ENCODE peak calls at places on chromosome 17, in four cellular contexts. One of them, this sample, is unnamed.

GRCh38 chr17:58377005-58377660 is 25.1 kb upstream of the SUPT4H1 start:
- DNase-seq in GM12878: no peak
- DNase-seq in NT2/D1: no peak
- DNase-seq in H1: no peak
- DNase-seq in this sample: no peak

GRCh38 chr17:8137645-8138342 is 13.9 kb upstream of the HES7 start:
- DNase-seq in H1: no peak
- DNase-seq in NT2/D1: no peak
- DNase-seq in GM12878: no peak
- DNase-seq in this sample: no peak

GRCh38 chr17:34584805-34585416 is 5.5 kb downstream of the TMEM132E start:
- DNase-seq in H1: no peak
- DNase-seq in NT2/D1: no peak
- DNase-seq in GM12878: no peak
- DNase-seq in this sample: no peak

GRCh38 chr17:14332331-14332730 is 31.4 kb downstream of the HS3ST3B1 start:
- DNase-seq in H1: no peak
- DNase-seq in NT2/D1: no peak
- DNase-seq in GM12878: no peak
- DNase-seq in this sample: no peak

GRCh38 chr17:39944393-39944711 is 16.8 kb downstream of the LRRC3C start:
- DNase-seq in NT2/D1: no peak
- DNase-seq in H1: no peak
- DNase-seq in GM12878: no peak
- DNase-seq in this sample: no peak

GRCh38 chr17:61152898-61153297 is 246.7 kb upstream of the TBX2 start:
- DNase-seq in GM12878: no peak
- DNase-seq in NT2/D1: no peak
- DNase-seq in H1: no peak
- DNase-seq in this sample: no peak

GRCh38 chr17:63697341-63698286 is 2.3 kb downstream of the LIMD2 start:
- DNase-seq in NT2/D1: no peak
- DNase-seq in GM12878: peak
- DNase-seq in H1: no peak
- DNase-seq in this sample: peak

GRCh38 chr17:78132086-78132676 is 1.6 kb downstream of the TMC8 start:
- DNase-seq in NT2/D1: no peak
- DNase-seq in H1: no peak
- DNase-seq in GM12878: no peak
- DNase-seq in this sample: no peak

GRCh38 chr17:47804461-47804860 is 17.1 kb downstream of the OSBPL7 start:
- DNase-seq in H1: no peak
- DNase-seq in GM12878: no peak
- DNase-seq in NT2/D1: no peak
- DNase-seq in this sample: no peak

GRCh38 chr17:77740481-77740880 is 218.0 kb upstream of the TNRC6C start:
- DNase-seq in H1: no peak
- DNase-seq in GM12878: no peak
- DNase-seq in NT2/D1: no peak
- DNase-seq in this sample: no peak

GRCh38 chr17:48283907-48284306 is 146.1 kb downstream of the SKAP1 start:
- DNase-seq in H1: no peak
- DNase-seq in GM12878: no peak
- DNase-seq in NT2/D1: no peak
- DNase-seq in this sample: no peak

GRCh38 chr17:38333635-38334295 is 10.0 kb downstream of the GPR179 start:
- DNase-seq in NT2/D1: no peak
- DNase-seq in H1: peak
- DNase-seq in GM12878: no peak
- DNase-seq in this sample: peak

GRCh38 chr17:44115585-44116415 is 7.6 kb downstream of the HDAC5 start:
- DNase-seq in NT2/D1: no peak
- DNase-seq in H1: no peak
- DNase-seq in GM12878: no peak
- DNase-seq in this sample: peak

GRCh38 chr17:5299383-5299782 is 17.3 kb downstream of the RABEP1 start:
- DNase-seq in NT2/D1: no peak
- DNase-seq in GM12878: no peak
- DNase-seq in H1: no peak
- DNase-seq in this sample: no peak

GRCh38 chr17:41689497-41690299 is 1.0 kb downstream of the EIF1 start:
- DNase-seq in H1: no peak
- DNase-seq in NT2/D1: no peak
- DNase-seq in GM12878: no peak
- DNase-seq in this sample: no peak

GRCh38 chr17:70976447-70976846 is 807.1 kb downstream of the KCNJ2 start:
- DNase-seq in H1: no peak
- DNase-seq in GM12878: no peak
- DNase-seq in NT2/D1: no peak
- DNase-seq in this sample: no peak

GRCh38 chr17:81097943-81098308 is 63.0 kb downstream of the BAIAP2 start:
- DNase-seq in NT2/D1: no peak
- DNase-seq in GM12878: no peak
- DNase-seq in H1: no peak
- DNase-seq in this sample: no peak

GRCh38 chr17:79923974-79924638 is 84.9 kb upstream of the CBX4 start:
- DNase-seq in GM12878: no peak
- DNase-seq in H1: peak
- DNase-seq in NT2/D1: peak
- DNase-seq in this sample: peak

GRCh38 chr17:41065829-41066624 is at the start of gene KRTAP2-4:
- DNase-seq in H1: no peak
- DNase-seq in NT2/D1: no peak
- DNase-seq in GM12878: no peak
- DNase-seq in this sample: no peak

GRCh38 chr17:3929181-3929580 is 12.9 kb upstream of the P2RX1 start:
- DNase-seq in H1: no peak
- DNase-seq in NT2/D1: no peak
- DNase-seq in GM12878: no peak
- DNase-seq in this sample: no peak

GRCh38 chr17:17575360-17576251 is 15.9 kb downstream of the PEMT start:
- DNase-seq in GM12878: no peak
- DNase-seq in H1: no peak
- DNase-seq in NT2/D1: no peak
- DNase-seq in this sample: no peak

GRCh38 chr17:38568845-38569510 is 36.8 kb downstream of the SRCIN1 start:
- DNase-seq in NT2/D1: no peak
- DNase-seq in GM12878: no peak
- DNase-seq in H1: no peak
- DNase-seq in this sample: no peak

GRCh38 chr17:15197229-15197628 is 67.9 kb downstream of the PMP22 start:
- DNase-seq in NT2/D1: no peak
- DNase-seq in GM12878: no peak
- DNase-seq in H1: no peak
- DNase-seq in this sample: no peak

GRCh38 chr17:56699186-56699895 is 105.8 kb downstream of the NOG start:
- DNase-seq in GM12878: no peak
- DNase-seq in H1: peak
- DNase-seq in NT2/D1: peak
- DNase-seq in this sample: peak

GRCh38 chr17:2405247-2405926 is 4.5 kb upstream of the MNT start:
- DNase-seq in NT2/D1: no peak
- DNase-seq in GM12878: no peak
- DNase-seq in H1: no peak
- DNase-seq in this sample: no peak

GRCh38 chr17:42760652-42761581 is at the start of gene RAMP2:
- DNase-seq in H1: no peak
- DNase-seq in NT2/D1: no peak
- DNase-seq in GM12878: no peak
- DNase-seq in this sample: no peak

GRCh38 chr17:79808763-79809529 is 12.1 kb upstream of the CBX8 start:
- DNase-seq in NT2/D1: no peak
- DNase-seq in H1: no peak
- DNase-seq in GM12878: no peak
- DNase-seq in this sample: no peak

GRCh38 chr17:3316836-3317235 is 18.7 kb upstream of the OR3A1 start:
- DNase-seq in NT2/D1: no peak
- DNase-seq in GM12878: no peak
- DNase-seq in H1: no peak
- DNase-seq in this sample: no peak

GRCh38 chr17:18301081-18301480 is 13.7 kb downstream of the TOP3A start:
- DNase-seq in GM12878: no peak
- DNase-seq in H1: no peak
- DNase-seq in NT2/D1: no peak
- DNase-seq in this sample: no peak

GRCh38 chr17:82257473-82257872 is 16.0 kb downstream of the CSNK1D start:
- DNase-seq in GM12878: no peak
- DNase-seq in NT2/D1: no peak
- DNase-seq in H1: no peak
- DNase-seq in this sample: peak
- TF ChIP-seq SUZ12 in GM12878: no peak
- TF ChIP-seq SUZ12 in NT2/D1: no peak
- TF ChIP-seq SUZ12 in H1: no peak
- TF ChIP-seq SUZ12 in this sample: no peak

GRCh38 chr17:927611-928461 is 51.7 kb downstream of the NXN start:
- DNase-seq in GM12878: no peak
- DNase-seq in H1: no peak
- DNase-seq in NT2/D1: no peak
- DNase-seq in this sample: no peak
- TF ChIP-seq SUZ12 in GM12878: no peak
- TF ChIP-seq SUZ12 in H1: no peak
- TF ChIP-seq SUZ12 in NT2/D1: no peak
- TF ChIP-seq SUZ12 in this sample: no peak

GRCh38 chr17:20009302-20010098 is at the start of gene SPECC1:
- DNase-seq in NT2/D1: no peak
- DNase-seq in H1: peak
- DNase-seq in GM12878: no peak
- DNase-seq in this sample: peak

GRCh38 chr17:20009052-20009301 is 182 bp upstream of the SPECC1 start:
- DNase-seq in GM12878: no peak
- DNase-seq in H1: no peak
- DNase-seq in NT2/D1: no peak
- DNase-seq in this sample: no peak

GRCh38 chr17:20010099-20010863 is 1.1 kb downstream of the SPECC1 start:
- DNase-seq in NT2/D1: no peak
- DNase-seq in H1: no peak
- DNase-seq in GM12878: no peak
- DNase-seq in this sample: peak

GRCh38 chr17:20012137-20012536 is 3.0 kb downstream of the SPECC1 start:
- DNase-seq in GM12878: no peak
- DNase-seq in NT2/D1: no peak
- DNase-seq in H1: no peak
- DNase-seq in this sample: no peak

GRCh38 chr17:20010886-20011402 is 1.8 kb downstream of the SPECC1 start:
- DNase-seq in NT2/D1: no peak
- DNase-seq in H1: no peak
- DNase-seq in GM12878: no peak
- DNase-seq in this sample: no peak
- TF ChIP-seq SUZ12 in NT2/D1: no peak
- TF ChIP-seq SUZ12 in H1: no peak
- TF ChIP-seq SUZ12 in GM12878: no peak
- TF ChIP-seq SUZ12 in this sample: no peak

DNA sequence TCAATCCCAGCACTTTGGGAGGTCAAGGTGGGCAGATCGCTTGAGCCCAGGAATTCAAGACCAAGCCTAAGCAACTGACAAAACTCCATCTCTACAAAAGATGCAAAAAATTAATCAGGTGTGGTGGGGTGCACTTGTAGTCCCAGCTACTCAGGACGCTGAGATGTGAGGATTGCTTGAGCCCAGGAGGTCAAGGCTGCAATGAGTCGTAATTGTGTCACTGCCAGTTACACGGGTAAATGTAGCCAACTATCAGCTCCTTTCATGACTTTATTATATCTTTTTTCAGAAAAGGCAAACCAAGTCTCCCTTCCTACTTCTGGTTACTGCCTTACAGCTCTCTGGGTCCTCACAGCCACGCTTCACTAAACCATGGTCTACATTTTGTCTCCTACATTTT is 4.0 kb downstream of the SDF2 start:
- DNase-seq in H1: no peak
- DNase-seq in NT2/D1: no peak
- DNase-seq in GM12878: no peak
- DNase-seq in this sample: no peak
- TF ChIP-seq SUZ12 in H1: no peak
- TF ChIP-seq SUZ12 in NT2/D1: no peak
- TF ChIP-seq SUZ12 in GM12878: no peak
- TF ChIP-seq SUZ12 in this sample: no peak

GRCh38 chr17:69525920-69526841 is 111.7 kb downstream of the MAP2K6 start:
- DNase-seq in GM12878: no peak
- DNase-seq in NT2/D1: no peak
- DNase-seq in H1: peak
- DNase-seq in this sample: peak
- TF ChIP-seq SUZ12 in GM12878: no peak
- TF ChIP-seq SUZ12 in NT2/D1: no peak
- TF ChIP-seq SUZ12 in H1: no peak
- TF ChIP-seq SUZ12 in this sample: no peak

GRCh38 chr17:73940511-73940910 is 263.0 kb upstream of the RPL38 start:
- DNase-seq in NT2/D1: no peak
- DNase-seq in H1: no peak
- DNase-seq in GM12878: no peak
- DNase-seq in this sample: no peak
- TF ChIP-seq SUZ12 in NT2/D1: no peak
- TF ChIP-seq SUZ12 in H1: no peak
- TF ChIP-seq SUZ12 in GM12878: no peak
- TF ChIP-seq SUZ12 in this sample: no peak

DNA sequence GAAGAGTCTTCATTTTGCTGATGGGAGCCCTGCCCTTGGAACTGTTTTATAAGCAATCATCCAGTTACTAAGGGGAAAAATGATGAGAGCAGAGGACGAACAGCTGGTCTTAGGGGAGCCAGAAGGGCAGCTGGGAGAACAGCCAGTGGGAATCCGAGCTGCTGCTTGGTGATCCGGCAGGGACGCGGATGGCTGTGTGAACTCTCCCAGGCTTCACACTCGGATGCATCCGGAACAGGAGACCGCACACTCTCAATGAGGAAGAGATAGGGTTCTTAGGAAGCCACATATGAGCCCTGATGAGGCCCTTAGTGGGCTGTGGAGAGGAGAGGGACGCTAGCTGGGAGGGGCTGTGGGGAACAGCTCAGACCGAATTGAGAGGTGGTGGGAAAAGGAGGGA is 5.0 kb upstream of the CACNG5 start:
- DNase-seq in H1: no peak
- DNase-seq in GM12878: no peak
- DNase-seq in NT2/D1: no peak
- DNase-seq in this sample: no peak
- TF ChIP-seq SUZ12 in H1: no peak
- TF ChIP-seq SUZ12 in GM12878: no peak
- TF ChIP-seq SUZ12 in NT2/D1: no peak
- TF ChIP-seq SUZ12 in this sample: no peak

GRCh38 chr17:164536-165235 is 16.8 kb downstream of the DOC2B start:
- DNase-seq in GM12878: no peak
- DNase-seq in NT2/D1: peak
- DNase-seq in H1: no peak
- DNase-seq in this sample: peak
- TF ChIP-seq SUZ12 in GM12878: no peak
- TF ChIP-seq SUZ12 in NT2/D1: no peak
- TF ChIP-seq SUZ12 in H1: no peak
- TF ChIP-seq SUZ12 in this sample: no peak

This sample was measured in HEK293T.